ENCODE peak calls at places on chromosomes 1 and 21, in five cellular contexts. E is hepatocyte; G is NCI-H1417; O is NCI-H1105; A is stimulated activated CD4-positive, alpha-beta T cell treated with anti-CD3 and anti-CD28 coated beads, TNF-alpha, amount 100 ng/mL, for 48 hours. L is an unnamed sample.
A peak's percentile ranks its signal among the peaks of the same experiment; 100 is the strongest.

GRCh38 chr1:903305-903704 is 20.4 kb upstream of the SAMD11 start:
- DNase-seq in O (no peak), A (no peak), G (no peak), E (no peak), L (no peak)

GRCh38 chr1:65371544-65371943 is 48.9 kb upstream of the LEPR start:
- DNase-seq in E (no peak), O (peak; percentile 34), G (no peak), A (no peak), L (no peak)

GRCh38 chr1:93904228-93904627 is 5.0 kb downstream of the GCLM start:
- DNase-seq in G (no peak), E (no peak), A (no peak), O (no peak), L (peak; percentile 36)

GRCh38 chr1:96598416-96599168 is 123.0 kb upstream of the PTBP2 start:
- DNase-seq in A (no peak), O (no peak), E (no peak), G (peak; percentile 9), L (no peak)

GRCh38 chr21:42324896-42325295 is 9.7 kb upstream of the TFF3 start:
- DNase-seq in O (no peak), A (no peak), G (no peak), E (no peak), L (no peak)

GRCh38 chr1:184289825-184290550 is 96.8 kb upstream of the C1orf21 start:
- DNase-seq in E (no peak), A (no peak), G (no peak), O (peak; percentile 3), L (no peak)

GRCh38 chr21:45539046-45539795 is 3.0 kb downstream of the SLC19A1 start:
- DNase-seq in O (no peak), E (no peak), A (no peak), G (no peak), L (no peak)

GRCh38 chr1:235739124-235739523 is 89.5 kb upstream of the GNG4 start:
- DNase-seq in A (no peak), O (no peak), E (no peak), G (no peak), L (peak; percentile 91)

GRCh38 chr1:154975409-154976205 is 1.1 kb downstream of the CKS1B start:
- DNase-seq in E (peak; percentile 65), A (peak; percentile 59), G (peak; percentile 60), O (no peak), L (no peak)

GRCh38 chr21:41651830-41652229 is 115.0 kb downstream of the RIPK4 start:
- DNase-seq in G (no peak), O (no peak), A (no peak), E (no peak), L (no peak)

GRCh38 chr1:1510912-1511532 is 940 bp upstream of the ATAD3A start:
- DNase-seq in O (no peak), E (peak; percentile 30), G (no peak), A (no peak), L (peak; percentile 35)

GRCh38 chr1:242452573-242452972 is 71.9 kb downstream of the PLD5 start:
- DNase-seq in G (no peak), E (no peak), O (no peak), A (no peak), L (no peak)

GRCh38 chr1:85672031-85672430 is 36.2 kb downstream of the ZNHIT6 start:
- DNase-seq in O (no peak), G (no peak), E (no peak), A (no peak), L (no peak)

GRCh38 chr1:46072975-46073374 is 59.5 kb downstream of the PIK3R3 start:
- DNase-seq in G (no peak), E (no peak), O (no peak), A (no peak), L (no peak)

GRCh38 chr1:40750326-40750975 is 33.1 kb upstream of the KCNQ4 start:
- DNase-seq in G (no peak), O (no peak), A (no peak), E (no peak), L (peak; percentile 21)

L was measured in LNCaP clone FGC.